ENCODE peak calls at places on chromosome 15, in five cellular contexts. One of them, this sample, is unnamed.

GRCh38 chr15:40452296-40453090 is 11.7 kb downstream of the BAHD1 start:
- DNase-seq in AG09309: no peak
- DNase-seq in AML-193: no peak
- DNase-seq in stimulated activated CD8-positive, alpha-beta memory T cell treated with anti-CD3 and anti-CD28 coated beads, Interleukin-15, amount 100 ng/mL, for 1 hour: no peak
- DNase-seq in sciatic nerve: no peak
- DNase-seq in this sample: no peak

GRCh38 chr15:37204698-37205097 is 104.3 kb upstream of the MEIS2 start:
- DNase-seq in sciatic nerve: no peak
- DNase-seq in AML-193: no peak
- DNase-seq in AG09309: no peak
- DNase-seq in stimulated activated CD8-positive, alpha-beta memory T cell treated with anti-CD3 and anti-CD28 coated beads, Interleukin-15, amount 100 ng/mL, for 1 hour: no peak
- DNase-seq in this sample: no peak

GRCh38 chr15:67358812-67359211 is 104.2 kb downstream of the IQCH start:
- DNase-seq in AML-193: no peak
- DNase-seq in sciatic nerve: no peak
- DNase-seq in stimulated activated CD8-positive, alpha-beta memory T cell treated with anti-CD3 and anti-CD28 coated beads, Interleukin-15, amount 100 ng/mL, for 1 hour: no peak
- DNase-seq in AG09309: no peak
- DNase-seq in this sample: no peak

GRCh38 chr15:67715166-67715565 is 110.1 kb upstream of the SKOR1 start:
- DNase-seq in AML-193: no peak
- DNase-seq in stimulated activated CD8-positive, alpha-beta memory T cell treated with anti-CD3 and anti-CD28 coated beads, Interleukin-15, amount 100 ng/mL, for 1 hour: no peak
- DNase-seq in AG09309: no peak
- DNase-seq in sciatic nerve: no peak
- DNase-seq in this sample: no peak

GRCh38 chr15:84973492-84974460 is 7.9 kb upstream of the PDE8A start:
- DNase-seq in AML-193: no peak
- DNase-seq in AG09309: no peak
- DNase-seq in sciatic nerve: no peak
- DNase-seq in stimulated activated CD8-positive, alpha-beta memory T cell treated with anti-CD3 and anti-CD28 coated beads, Interleukin-15, amount 100 ng/mL, for 1 hour: no peak
- DNase-seq in this sample: no peak

GRCh38 chr15:72866866-72867616 is 83.5 kb upstream of the ADPGK start:
- DNase-seq in AG09309: no peak
- DNase-seq in stimulated activated CD8-positive, alpha-beta memory T cell treated with anti-CD3 and anti-CD28 coated beads, Interleukin-15, amount 100 ng/mL, for 1 hour: no peak
- DNase-seq in AML-193: no peak
- DNase-seq in sciatic nerve: no peak
- DNase-seq in this sample: no peak

GRCh38 chr15:100537326-100537725 is 8.6 kb upstream of the CERS3 start:
- DNase-seq in sciatic nerve: no peak
- DNase-seq in AG09309: no peak
- DNase-seq in AML-193: peak; percentile 81
- DNase-seq in stimulated activated CD8-positive, alpha-beta memory T cell treated with anti-CD3 and anti-CD28 coated beads, Interleukin-15, amount 100 ng/mL, for 1 hour: no peak
- DNase-seq in this sample: no peak

GRCh38 chr15:80996247-80996646 is 4.5 kb upstream of the TLNRD1 start:
- DNase-seq in sciatic nerve: no peak
- DNase-seq in AG09309: no peak
- DNase-seq in stimulated activated CD8-positive, alpha-beta memory T cell treated with anti-CD3 and anti-CD28 coated beads, Interleukin-15, amount 100 ng/mL, for 1 hour: no peak
- DNase-seq in AML-193: peak; percentile 50
- DNase-seq in this sample: no peak

GRCh38 chr15:76150508-76150907 is 90.7 kb downstream of the TMEM266 start:
- DNase-seq in AG09309: no peak
- DNase-seq in sciatic nerve: no peak
- DNase-seq in AML-193: peak; percentile 52
- DNase-seq in stimulated activated CD8-positive, alpha-beta memory T cell treated with anti-CD3 and anti-CD28 coated beads, Interleukin-15, amount 100 ng/mL, for 1 hour: no peak
- DNase-seq in this sample: no peak

GRCh38 chr15:73983211-73983727 is 8.8 kb downstream of the STOML1 start:
- DNase-seq in sciatic nerve: peak; percentile 80
- DNase-seq in AG09309: no peak
- DNase-seq in stimulated activated CD8-positive, alpha-beta memory T cell treated with anti-CD3 and anti-CD28 coated beads, Interleukin-15, amount 100 ng/mL, for 1 hour: no peak
- DNase-seq in AML-193: no peak
- DNase-seq in this sample: no peak

GRCh38 chr15:37038036-37038715 is 62.2 kb downstream of the MEIS2 start:
- DNase-seq in AML-193: no peak
- DNase-seq in AG09309: no peak
- DNase-seq in sciatic nerve: no peak
- DNase-seq in stimulated activated CD8-positive, alpha-beta memory T cell treated with anti-CD3 and anti-CD28 coated beads, Interleukin-15, amount 100 ng/mL, for 1 hour: no peak
- DNase-seq in this sample: no peak